ENCODE peak calls at places on chromosome 10, in four cellular contexts. J is cardiac muscle cell, Y is pancreas, S is left lung. X is an unnamed sample.

GRCh38 chr10:60340973-60341372 is 48.7 kb downstream of the ANK3 start:
- DNase-seq in J (no peak), Y (no peak), S (no peak), X (no peak)

GRCh38 chr10:97685395-97685958 is 1.6 kb downstream of the AVPI1 start:
- DNase-seq in Y (no peak), J (peak; percentile 48), S (no peak), X (peak; percentile 67)

GRCh38 chr10:1615186-1615954 is 122.0 kb downstream of the ADARB2 start:
- DNase-seq in S (no peak), J (no peak), Y (no peak), X (no peak)

GRCh38 chr10:125824736-125825135 is 1.4 kb downstream of the BCCIP start:
- DNase-seq in J (no peak), S (no peak), Y (no peak), X (no peak)

GRCh38 chr10:55746002-55746401 is 615.1 kb downstream of the ZWINT start:
- DNase-seq in S (no peak), J (no peak), Y (no peak), X (no peak)

GRCh38 chr10:18294633-18295032 is 154.4 kb downstream of the CACNB2 start:
- DNase-seq in S (no peak), Y (no peak), J (no peak), X (no peak)

GRCh38 chr10:47454294-47455058 is 29.4 kb downstream of the ANXA8 start:
- DNase-seq in Y (no peak), J (no peak), S (no peak), X (no peak)

GRCh38 chr10:125599194-125599593 is 83.8 kb downstream of the TEX36 start:
- DNase-seq in J (no peak), Y (no peak), S (no peak), X (no peak)

GRCh38 chr10:131431978-131432690 is 120.6 kb upstream of the TCERG1L start:
- DNase-seq in S (peak; percentile 53), Y (no peak), J (no peak), X (peak; percentile 33)

GRCh38 chr10:131019696-131020095 is 291.8 kb downstream of the TCERG1L start:
- DNase-seq in Y (no peak), S (no peak), J (no peak), X (peak; percentile 61)

GRCh38 chr10:78727728-78728127 is 341.0 kb upstream of the ZMIZ1 start:
- DNase-seq in Y (no peak), J (peak; percentile 74), S (no peak), X (no peak)

GRCh38 chr10:8034666-8035640 is 19.5 kb upstream of the GATA3 start:
- DNase-seq in S (peak; percentile 61), Y (no peak), J (peak; percentile 13), X (no peak)

GRCh38 chr10:17655567-17656146 is 11.7 kb downstream of the STAM start:
- DNase-seq in S (no peak), Y (no peak), J (no peak), X (no peak)

GRCh38 chr10:12726971-12727831 is 274.3 kb downstream of the CCDC3 start:
- DNase-seq in J (no peak), S (no peak), Y (no peak), X (no peak)

GRCh38 chr10:73886085-73886529 is 11.8 kb upstream of the CAMK2G start:
- DNase-seq in J (peak; percentile 82), S (no peak), Y (peak; percentile 59), X (peak; percentile 75)

GRCh38 chr10:132175907-132176581 is 10.7 kb upstream of the DPYSL4 start:
- DNase-seq in J (peak; percentile 30), Y (no peak), S (no peak), X (no peak)

GRCh38 chr10:88415533-88416130 is 167.5 kb downstream of the RNLS start:
- DNase-seq in Y (no peak), J (no peak), S (no peak), X (no peak)

GRCh38 chr10:47158116-47159071 is 141.6 kb upstream of the GDF10 start:
- DNase-seq in J (no peak), Y (no peak), S (no peak), X (no peak)

GRCh38 chr10:48789861-48790739 is 105.4 kb downstream of the WDFY4 start:
- DNase-seq in S (no peak), J (no peak), Y (no peak), X (no peak)
- H3K4me3 ChIP-seq in S (no peak overlapping the region), J (no peak overlapping the region), Y (no peak overlapping the region), X (no peak overlapping the region)

GRCh38 chr10:119852277-119852676 is 20.4 kb downstream of the MCMBP start:
- DNase-seq in J (no peak), Y (no peak), S (no peak), X (no peak)
- TF ChIP-seq CTCF in J (no peak), Y (no peak), S (no peak), X (no peak)

GRCh38 chr10:5467634-5468255 is 31.6 kb downstream of the CALML5 start:
- DNase-seq in J (no peak), Y (no peak), S (no peak), X (no peak)

GRCh38 chr10:5468262-5469106 is 30.9 kb downstream of the CALML5 start:
- DNase-seq in J (no peak), S (no peak), Y (no peak), X (no peak)

GRCh38 chr10:5464521-5464920 is 34.8 kb downstream of the CALML5 start:
- DNase-seq in Y (no peak), J (no peak), S (no peak), X (no peak)

GRCh38 chr10:5465976-5466450 is 33.4 kb downstream of the CALML5 start:
- DNase-seq in Y (no peak), S (no peak), J (no peak), X (peak; percentile 58)

DNA sequence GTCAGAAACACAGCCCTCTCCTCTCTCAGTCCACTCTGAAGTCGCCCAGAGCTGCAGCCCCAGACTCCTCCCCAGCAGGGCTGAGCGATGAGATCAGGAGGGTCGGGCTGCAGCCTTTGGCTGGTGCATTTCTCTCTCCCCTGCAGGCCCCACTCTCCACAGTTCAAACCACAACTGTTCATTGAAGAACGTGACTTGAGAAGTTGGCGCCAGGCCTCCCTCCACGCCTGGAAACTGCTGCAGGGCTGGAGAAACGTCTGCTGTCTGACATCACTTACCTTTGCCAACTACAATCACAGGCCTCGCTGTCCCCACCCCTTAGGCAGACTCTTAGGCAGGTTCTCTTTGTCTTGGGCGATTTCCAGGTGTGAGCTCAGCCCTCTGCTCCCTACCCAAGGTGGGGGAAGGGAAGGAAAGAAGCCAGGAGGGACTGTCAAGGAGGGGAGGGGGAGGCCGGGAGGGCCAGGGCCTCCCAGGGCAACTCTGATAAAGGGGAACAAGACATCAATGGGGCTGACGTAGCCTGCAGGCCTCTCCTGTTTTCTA is 32.8 kb downstream of the CALML5 start:
- DNase-seq in J (peak; percentile 26), Y (peak; percentile 87), S (no peak), X (peak; percentile 84)
- H3K4me3 ChIP-seq in J (no peak overlapping the region), Y (no peak overlapping the region), S (no peak overlapping the region), X (no peak overlapping the region)

GRCh38 chr10:106711313-106711906 is 453.1 kb downstream of the SORCS1 start:
- DNase-seq in J (peak; percentile 61), S (no peak), Y (peak; percentile 4), X (peak; percentile 72)
- TF ChIP-seq CTCF in J (peak; percentile 69), S (peak; percentile 61), Y (peak; percentile 41), X (peak; percentile 74)

DNA sequence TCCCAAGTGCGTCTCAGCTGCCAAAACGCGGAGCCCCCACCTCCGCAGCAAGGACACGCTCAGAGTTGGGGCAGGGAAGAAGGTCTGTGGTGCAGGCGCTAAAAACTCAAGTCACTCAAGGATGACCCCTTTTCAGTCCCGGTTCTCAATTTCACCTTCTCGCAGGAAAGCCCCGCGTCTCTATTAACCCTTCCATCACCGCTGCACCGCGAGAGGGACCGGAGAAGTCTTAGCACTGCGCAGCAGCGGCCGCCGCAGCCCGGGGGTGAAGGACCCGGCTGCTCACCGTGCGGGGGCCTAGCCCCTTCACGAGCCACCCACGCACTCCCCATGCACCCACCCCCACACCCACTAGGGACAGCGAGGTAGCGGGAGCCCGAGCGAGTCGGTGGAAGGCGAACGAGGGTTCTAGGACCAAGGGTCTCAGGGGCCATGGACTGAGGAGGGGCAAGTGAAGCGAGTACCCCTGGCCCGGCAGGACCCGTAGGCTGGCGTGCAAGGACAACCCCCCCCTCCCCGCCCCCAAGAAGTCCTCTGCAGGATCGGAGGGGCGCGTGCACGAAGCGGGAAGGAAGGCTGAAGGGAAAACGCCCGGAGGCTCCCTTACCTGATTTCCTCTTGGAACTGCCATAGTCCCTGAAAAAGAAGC is 162.8 kb downstream of the SH3PXD2A start:
- DNase-seq in J (no peak), S (peak; percentile 71), Y (no peak), X (no peak)
- H3K4me3 ChIP-seq in J (peak overlapping the region; percentile 7), S (peak overlapping the region; percentile 22), Y (peak overlapping the region; percentile 30), X (peak overlapping the region; percentile 34)

GRCh38 chr10:11707936-11708335 is 34.2 kb upstream of the ECHDC3 start:
- DNase-seq in J (no peak), Y (no peak), S (no peak), X (no peak)

GRCh38 chr10:11702264-11702663 is 39.9 kb upstream of the ECHDC3 start:
- DNase-seq in J (no peak), S (no peak), Y (no peak), X (no peak)

GRCh38 chr10:11705687-11706086 is 36.5 kb upstream of the ECHDC3 start:
- DNase-seq in J (no peak), S (no peak), Y (no peak), X (no peak)

GRCh38 chr10:11704087-11704486 is 38.1 kb upstream of the ECHDC3 start:
- DNase-seq in Y (no peak), J (no peak), S (no peak), X (no peak)

DNA sequence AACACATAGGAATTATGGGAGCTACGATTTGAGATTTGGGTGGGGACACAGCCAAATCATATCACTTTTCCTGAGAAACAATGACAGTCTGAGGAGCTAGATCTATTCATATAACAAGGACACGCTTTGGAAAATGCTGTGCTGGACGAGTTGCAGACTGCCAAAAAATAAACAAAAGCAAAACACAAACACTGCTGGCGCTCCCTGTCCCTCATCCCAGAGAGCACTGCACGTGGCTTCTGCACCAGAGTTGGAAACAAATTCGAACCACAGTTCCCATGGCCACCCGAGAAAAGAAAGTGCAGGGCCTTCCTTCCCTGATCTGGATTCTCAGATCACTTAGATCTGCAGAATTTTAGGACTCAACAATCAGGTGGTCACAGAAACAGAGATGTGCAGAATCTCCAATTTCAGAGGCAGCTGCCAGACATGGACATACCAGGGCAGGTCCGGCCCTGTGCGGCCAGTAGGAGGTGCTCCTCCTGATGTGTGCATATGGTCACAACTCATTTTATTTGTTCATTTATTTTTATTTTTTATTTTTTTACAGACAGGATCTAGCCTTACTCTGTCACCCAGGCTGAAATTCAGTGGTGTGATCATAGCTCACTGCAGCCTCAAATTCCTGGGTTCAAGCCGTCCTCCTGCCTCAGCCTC is 35.1 kb upstream of the ECHDC3 start:
- DNase-seq in J (no peak), Y (no peak), S (no peak), X (no peak)
- TF ChIP-seq CTCF in J (no peak), Y (no peak), S (no peak), X (no peak)

GRCh38 chr10:71218046-71218832 is 5.9 kb downstream of the UNC5B start:
- DNase-seq in S (no peak), J (no peak), Y (no peak), X (peak; percentile 47)

GRCh38 chr10:71216751-71217265 is 4.4 kb downstream of the UNC5B start:
- DNase-seq in J (no peak), Y (no peak), S (no peak), X (peak; percentile 60)

GRCh38 chr10:71217266-71218045 is 5.1 kb downstream of the UNC5B start:
- DNase-seq in J (peak; percentile 76), Y (no peak), S (no peak), X (peak; percentile 69)

GRCh38 chr10:71219918-71220688 is 7.7 kb downstream of the UNC5B start:
- DNase-seq in Y (no peak), S (no peak), J (no peak), X (peak; percentile 22)

GRCh38 chr10:71218833-71219120 is 6.4 kb downstream of the UNC5B start:
- DNase-seq in Y (no peak), J (no peak), S (no peak), X (no peak)
- H3K4me3 ChIP-seq in Y (no peak overlapping the region), J (no peak overlapping the region), S (no peak overlapping the region), X (no peak overlapping the region)